ENCODE peak calls at places on chromosomes 6 and 20, in nine cellular contexts. V is SK-N-SH, R is A549, C is HepG2, X is HL-60, P is HCT116, E is K562, B is GM23338, I is Panc1. N is an unnamed sample.

GRCh38 chr6:158575550-158575949 is 15.7 kb downstream of the TMEM181 start:
- DNase-seq in R (no peak), X (no peak), V (no peak), B (no peak), C (no peak), I (no peak), P (no peak), E (no peak), N (no peak)

GRCh38 chr6:26086214-26086613 is 1.0 kb upstream of the HFE start:
- DNase-seq in V (no peak), B (no peak), X (no peak), E (no peak), R (no peak), I (no peak), C (no peak), P (no peak), N (no peak)

GRCh38 chr20:35994994-35995453 is 26.6 kb downstream of the CNBD2 start:
- DNase-seq in B (peak; percentile 95), R (peak; percentile 87), P (peak; percentile 84), I (peak; percentile 69), V (peak; percentile 79), X (peak; percentile 72), C (peak; percentile 85), E (peak; percentile 69), N (peak; percentile 16)

GRCh38 chr20:1803216-1804128 is 91.7 kb upstream of the SIRPA start:
- DNase-seq in R (no peak), I (no peak), B (peak; percentile 93), P (no peak), E (no peak), C (no peak), X (peak; percentile 95), V (peak; percentile 76), N (no peak)

GRCh38 chr20:59948828-59949720 is 8.9 kb downstream of the FAM217B start:
- DNase-seq in P (peak; percentile 29), V (peak; percentile 44), E (peak; percentile 11), I (no peak), X (peak; percentile 53), C (peak; percentile 63), B (peak; percentile 71), R (no peak), N (no peak)

GRCh38 chr20:59141818-59142581 is 21.6 kb upstream of the ZNF831 start:
- DNase-seq in V (no peak), R (no peak), P (no peak), I (no peak), C (no peak), X (no peak), E (peak; percentile 42), B (peak; percentile 81), N (no peak)

GRCh38 chr20:56400001-56400640 is 7.7 kb downstream of the CSTF1 start:
- DNase-seq in P (peak; percentile 51), C (peak; percentile 76), X (peak; percentile 68), B (peak; percentile 79), E (peak; percentile 49), V (peak; percentile 56), R (peak; percentile 41), I (peak; percentile 33), N (peak; percentile 31)

GRCh38 chr6:4914412-4915159 is 89.3 kb downstream of the RPP40 start:
- DNase-seq in R (no peak), B (no peak), E (no peak), C (no peak), V (no peak), I (no peak), P (no peak), X (no peak), N (no peak)

GRCh38 chr20:17622086-17622850 is 52.4 kb downstream of the DSTN start:
- DNase-seq in X (no peak), C (no peak), P (no peak), R (no peak), B (no peak), I (no peak), E (no peak), V (peak; percentile 5), N (no peak)

GRCh38 chr20:1182136-1182535 is 2.6 kb downstream of the TMEM74B start:
- DNase-seq in R (no peak), P (no peak), B (no peak), C (no peak), I (no peak), X (no peak), E (no peak), V (no peak), N (no peak)

GRCh38 chr6:88985901-88986300 is 22.5 kb upstream of the RNGTT start:
- DNase-seq in E (no peak), C (peak; percentile 87), V (no peak), I (no peak), X (no peak), B (no peak), R (no peak), P (no peak), N (no peak)

GRCh38 chr20:33832113-33832853 is 21.1 kb downstream of the CHMP4B start:
- DNase-seq in E (no peak), V (no peak), B (peak; percentile 53), R (no peak), C (no peak), P (no peak), I (no peak), X (no peak), N (no peak)

GRCh38 chr6:85049282-85049681 is 284.9 kb upstream of the TBX18 start:
- DNase-seq in C (no peak), P (no peak), V (no peak), I (no peak), B (no peak), R (no peak), E (no peak), X (no peak), N (no peak)

GRCh38 chr6:112038756-112039430 is 15.0 kb upstream of the CCN6 start:
- DNase-seq in P (no peak), X (no peak), R (no peak), B (no peak), C (no peak), E (no peak), V (no peak), I (no peak), N (no peak)

GRCh38 chr6:73177221-73177944 is 47.9 kb downstream of the KHDC1L start:
- DNase-seq in C (no peak), P (no peak), V (no peak), B (no peak), I (no peak), E (no peak), X (no peak), R (no peak), N (peak; percentile 33)

GRCh38 chr6:83517500-83517899 is 5.2 kb downstream of the PRSS35 start:
- DNase-seq in B (peak; percentile 37), P (no peak), C (no peak), V (no peak), R (no peak), X (no peak), I (no peak), E (no peak), N (no peak)

GRCh38 chr6:137689377-137689776 is 177.7 kb upstream of the TNFAIP3 start:
- DNase-seq in X (no peak), I (no peak), B (no peak), R (no peak), C (peak; percentile 30), E (no peak), P (no peak), V (no peak), N (no peak)

GRCh38 chr6:146980900-146981329 is 223.3 kb upstream of the STXBP5 start:
- DNase-seq in B (no peak), R (no peak), P (no peak), I (no peak), X (no peak), V (no peak), C (peak; percentile 93), E (no peak), N (no peak)

GRCh38 chr6:146974346-146974745 is 229.9 kb upstream of the STXBP5 start:
- DNase-seq in I (no peak), V (no peak), B (no peak), C (no peak), E (no peak), P (no peak), X (no peak), R (no peak), N (no peak)

GRCh38 chr6:146972526-146972925 is 231.7 kb upstream of the STXBP5 start:
- DNase-seq in P (no peak), X (no peak), I (no peak), E (no peak), V (no peak), C (no peak), B (no peak), R (no peak), N (no peak)

DNA sequence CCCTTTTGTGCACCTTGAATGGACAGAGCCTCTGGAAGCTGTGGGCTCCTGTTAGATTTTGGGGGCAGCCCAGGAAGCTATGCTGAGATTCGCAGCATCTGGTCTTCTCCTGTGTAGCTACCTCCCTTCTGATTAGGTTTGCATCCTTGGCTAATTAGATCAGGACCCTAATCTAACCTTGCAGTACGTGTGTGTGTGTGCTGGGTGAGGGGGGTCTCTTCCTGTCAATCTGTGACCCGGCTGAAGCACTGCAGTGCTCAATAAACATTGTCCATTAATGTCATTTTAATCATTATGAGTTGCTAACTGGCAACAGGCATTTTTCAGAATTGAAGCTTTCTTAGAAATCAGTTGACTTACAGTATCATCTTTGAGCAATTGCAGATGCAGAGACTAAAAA is 229.1 kb upstream of the STXBP5 start:
- DNase-seq in B (no peak), V (peak; percentile 43), P (no peak), E (no peak), C (no peak), R (no peak), I (no peak), X (no peak), N (no peak)
- TF ChIP-seq REST in B (no peak), V (no peak), P (no peak), E (no peak), C (no peak), R (no peak), I (no peak), X (no peak), N (no peak)

GRCh38 chr20:13995086-13995665 is at the start of gene MACROD2:
- DNase-seq in R (peak; percentile 96), V (peak; percentile 99), B (peak; percentile 98), C (peak; percentile 49), P (peak; percentile 93), I (peak; percentile 7), E (peak; percentile 4), X (peak; percentile 92), N (no peak)
- TF ChIP-seq REST in R (no peak), V (no peak), B (no peak), C (no peak), P (no peak), I (no peak), E (no peak), X (no peak), N (no peak)

DNA sequence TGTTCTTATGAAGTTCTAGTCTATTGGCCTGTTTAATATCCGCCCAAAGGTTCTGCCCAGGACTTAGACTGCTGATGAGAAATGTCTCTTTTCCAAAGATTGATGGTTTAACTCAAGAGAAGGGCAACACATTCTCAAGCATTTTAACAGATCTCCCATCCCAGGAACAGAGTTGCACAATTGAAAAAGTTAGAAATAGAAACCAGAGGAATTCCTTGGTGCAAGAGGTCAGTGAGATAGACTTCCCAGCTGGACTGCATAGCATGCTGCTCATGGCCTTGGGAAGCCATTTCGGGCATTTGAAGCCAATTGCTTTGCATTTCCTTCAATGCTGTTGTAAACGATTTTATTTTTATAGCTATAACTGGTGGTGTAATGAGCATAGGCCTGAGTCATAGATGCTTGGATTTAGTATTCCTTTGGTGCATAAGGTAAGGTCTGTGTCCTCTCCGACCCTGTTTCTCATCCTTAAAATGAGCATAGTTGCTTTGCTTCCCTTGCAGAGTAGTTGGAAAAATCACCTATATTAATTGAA is 292.2 kb upstream of the JAG1 start:
- DNase-seq in E (no peak), V (no peak), C (no peak), R (no peak), X (no peak), P (no peak), I (no peak), B (no peak), N (no peak)
- TF ChIP-seq REST in E (no peak), V (no peak), C (no peak), R (no peak), X (no peak), P (no peak), I (no peak), B (no peak), N (no peak)

GRCh38 chr6:21992178-21992967 is 304.5 kb downstream of the PRL start:
- DNase-seq in V (no peak), I (no peak), R (no peak), P (no peak), X (no peak), B (no peak), E (no peak), C (no peak), N (no peak)
- TF ChIP-seq REST in V (no peak), I (no peak), R (no peak), P (no peak), X (no peak), B (no peak), E (no peak), C (no peak), N (no peak)